ENCODE peak calls at places on chromosomes 11 and 22, in seven cellular contexts. C is tibial nerve, T is right lobe of liver, K is gastrocnemius medialis, M is adrenal gland, P is GM12878, X is A549. E is an unnamed sample. For H3K4me1, the result is how much of the 10 kb centered on the place peaks cover.

GRCh38 chr11:93444671-93445073 is 98.5 kb downstream of the SMCO4 start:
- DNase-seq in K (no peak), T (no peak), C (no peak), P (no peak), M (no peak), X (no peak), E (no peak)

GRCh38 chr11:71451596-71452353 is 1.2 kb upstream of the NADSYN1 start:
- DNase-seq in P (no peak), T (no peak), X (no peak), C (no peak), K (peak), M (peak), E (no peak)

GRCh38 chr11:85755285-85755684 is 55.7 kb downstream of the SYTL2 start:
- DNase-seq in K (no peak), M (no peak), C (no peak), X (no peak), T (no peak), P (no peak), E (no peak)

GRCh38 chr11:19281041-19281440 is 40.3 kb upstream of the E2F8 start:
- DNase-seq in K (no peak), C (no peak), M (no peak), T (no peak), X (no peak), P (peak), E (no peak)

GRCh38 chr11:126662055-126662790 is 306.7 kb downstream of the ST3GAL4 start:
- DNase-seq in C (no peak), X (no peak), M (no peak), K (no peak), P (no peak), T (no peak), E (no peak)

GRCh38 chr11:129412501-129412900 is 36.9 kb downstream of the BARX2 start:
- DNase-seq in C (no peak), P (no peak), X (no peak), T (no peak), M (no peak), K (no peak), E (no peak)

GRCh38 chr22:35154937-35155387 is 89.0 kb downstream of the ISX start:
- DNase-seq in T (peak), P (no peak), C (no peak), M (peak), X (peak), K (no peak), E (no peak)

GRCh38 chr11:86676533-86677154 is 4.2 kb upstream of the ME3 start:
- DNase-seq in K (no peak), X (peak), P (no peak), T (no peak), C (no peak), M (no peak), E (no peak)

GRCh38 chr22:24093855-24094254 is 82.8 kb downstream of the CABIN1 start:
- DNase-seq in T (no peak), P (no peak), M (no peak), C (no peak), X (peak), K (no peak), E (no peak)

GRCh38 chr11:15801616-15802015 is 554.7 kb downstream of the SOX6 start:
- DNase-seq in P (no peak), M (no peak), C (no peak), X (no peak), K (no peak), T (no peak), E (no peak)

GRCh38 chr22:17359501-17359900 is 9.8 kb upstream of the CECR2 start:
- DNase-seq in M (no peak), K (no peak), P (no peak), C (no peak), T (no peak), X (no peak), E (no peak)

GRCh38 chr22:35425971-35426800 is 26.2 kb downstream of the MCM5 start:
- DNase-seq in C (no peak), K (no peak), M (no peak), X (no peak), T (no peak), P (no peak), E (no peak)

GRCh38 chr11:130528301-130528651 is 79.8 kb downstream of the ADAMTS15 start:
- DNase-seq in M (no peak), K (no peak), C (no peak), P (no peak), T (no peak), X (no peak), E (no peak)

GRCh38 chr22:17086301-17086700 is 1.5 kb downstream of the IL17RA start:
- DNase-seq in X (no peak), M (no peak), K (no peak), P (no peak), T (no peak), C (no peak), E (no peak)

GRCh38 chr22:45262931-45263789 is 21.6 kb upstream of the UPK3A start:
- DNase-seq in K (no peak), T (no peak), M (no peak), C (no peak), P (peak), X (no peak), E (no peak)

GRCh38 chr11:1126935-1127663 is 30.7 kb upstream of the MUC5AC start:
- DNase-seq in X (no peak), P (no peak), M (no peak), K (no peak), C (no peak), T (no peak), E (no peak)

GRCh38 chr11:102111011-102111786 is 952 bp downstream of the YAP1 start:
- DNase-seq in C (peak), M (peak), X (peak), K (peak), T (peak), P (no peak), E (no peak)

GRCh38 chr11:6300325-6300724 is 20.0 kb downstream of the CAVIN3 start:
- DNase-seq in M (no peak), T (no peak), P (no peak), K (no peak), C (no peak), X (no peak), E (no peak)
- TF ChIP-seq POLR2A in M (no peak), T (no peak), P (no peak), K (no peak), C (no peak), X (no peak), E (no peak)

GRCh38 chr22:37404126-37404525 is 23.2 kb downstream of the ELFN2 start:
- DNase-seq in P (no peak), T (no peak), K (no peak), X (no peak), M (no peak), C (no peak), E (no peak)
- H3K27ac ChIP-seq in P (no peak), T (no peak), K (no peak), X (no peak), M (no peak), C (no peak), E (no peak)

GRCh38 chr22:19177164-19178064 is 1.1 kb downstream of the SLC25A1 start:
- DNase-seq in C (no peak), X (no peak), K (no peak), T (no peak), P (no peak), M (no peak), E (no peak)

GRCh38 chr22:19176732-19177131 is 1.8 kb downstream of the SLC25A1 start:
- DNase-seq in X (no peak), C (no peak), M (no peak), K (no peak), P (no peak), T (no peak), E (no peak)

GRCh38 chr22:19175602-19176174 is 2.8 kb downstream of the SLC25A1 start:
- DNase-seq in K (peak), X (no peak), T (no peak), P (no peak), C (no peak), M (no peak), E (no peak)

GRCh38 chr22:19175026-19175601 is 3.4 kb downstream of the SLC25A1 start:
- DNase-seq in X (no peak), M (no peak), C (no peak), P (no peak), K (no peak), T (no peak), E (no peak)

GRCh38 chr22:19176175-19176630 is 2.3 kb downstream of the SLC25A1 start:
- DNase-seq in T (no peak), M (no peak), P (no peak), X (no peak), C (no peak), K (peak), E (no peak)
- H3K4me1 ChIP-seq in T (under half), M (half or more), P (under half), X (under half), C (under half), K (under half), E (half or more)

GRCh38 chr22:29553391-29554224 is at the start of gene THOC5:
- DNase-seq in X (peak), T (peak), M (peak), P (peak), K (peak), C (peak), E (peak)
- TF ChIP-seq POLR2A in X (peak), T (peak), M (peak), P (peak), K (peak), C (peak), E (no peak)

DNA sequence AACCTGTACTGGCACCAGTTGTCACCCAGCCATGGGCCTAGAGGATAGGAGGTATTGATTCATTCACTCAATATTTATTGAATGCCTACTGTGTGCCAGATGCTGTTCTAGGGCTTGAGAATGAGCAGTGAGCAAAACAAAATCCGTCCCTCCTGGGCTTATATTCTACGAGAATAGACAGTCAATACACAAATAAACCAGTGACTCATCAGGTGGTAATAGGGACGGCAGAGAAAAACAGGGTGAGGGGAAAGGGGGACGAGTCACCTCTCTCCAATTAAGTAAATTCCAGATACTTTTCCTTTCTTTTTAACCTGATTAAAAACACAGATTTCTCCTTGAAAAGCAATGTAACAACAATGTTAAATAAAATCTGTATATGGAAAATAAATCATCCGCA is 103.5 kb downstream of the MICAL2 start:
- DNase-seq in K (no peak), P (no peak), X (no peak), T (no peak), M (no peak), C (no peak), E (no peak)
- H3K27ac ChIP-seq in K (no peak), P (no peak), X (peak), T (no peak), M (no peak), C (no peak), E (no peak)

DNA sequence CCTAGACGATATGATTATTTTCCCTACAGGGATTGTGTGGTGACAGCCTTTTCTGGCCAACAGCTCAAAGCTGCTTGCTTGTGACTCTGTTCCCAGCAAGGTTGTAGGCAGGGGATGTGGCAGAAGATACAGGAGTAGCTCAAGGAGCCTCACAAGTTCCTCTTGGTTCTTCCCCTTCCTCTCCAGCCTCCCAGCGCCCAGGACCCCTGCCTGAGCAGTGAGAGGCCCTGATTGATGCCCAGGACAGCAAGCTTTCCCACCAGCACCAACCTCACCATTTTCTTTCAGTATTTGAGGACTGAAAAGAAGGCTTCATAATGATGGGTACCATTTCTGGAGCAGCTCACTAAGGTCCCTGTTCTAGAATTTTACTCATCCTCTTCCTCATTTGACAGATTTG is 248.0 kb downstream of the TENM4 start:
- DNase-seq in T (no peak), P (no peak), K (no peak), X (no peak), M (no peak), C (no peak), E (no peak)
- H3K4me1 ChIP-seq in T (under half), P (under half), K (under half), X (under half), M (under half), C (under half), E (under half)